ENCODE peak calls at places on chromosomes 3 and 15, in four cellular contexts. D is transverse colon, P is right atrium auricular region, T is neural crest cell. H is an unnamed sample.

GRCh38 chr15:68558318-68559305 is 20.2 kb upstream of the CORO2B start:
- DNase-seq in P (no peak), D (peak), T (no peak), H (no peak)

GRCh38 chr3:100297784-100298183 is 36.8 kb upstream of the NIT2 start:
- DNase-seq in D (no peak), T (no peak), P (no peak), H (peak)

GRCh38 chr3:73552700-73553099 is 72.0 kb downstream of the PDZRN3 start:
- DNase-seq in T (no peak), D (no peak), P (no peak), H (no peak)

GRCh38 chr15:33034588-33034987 is 159.9 kb downstream of the FMN1 start:
- DNase-seq in D (peak), T (no peak), P (no peak), H (no peak)

GRCh38 chr15:43104426-43104825 is 1.4 kb downstream of the UBR1 start:
- DNase-seq in P (no peak), T (no peak), D (no peak), H (peak)

GRCh38 chr3:53194218-53195065 is 33.4 kb downstream of the PRKCD start:
- DNase-seq in D (no peak), P (no peak), T (no peak), H (peak)

GRCh38 chr3:12287727-12288465 is 974 bp upstream of the PPARG start:
- DNase-seq in T (peak), D (peak), P (no peak), H (peak)

GRCh38 chr15:64191971-64192830 is 29.4 kb upstream of the PPIB start:
- DNase-seq in T (no peak), D (no peak), P (no peak), H (no peak)

GRCh38 chr3:129025691-129026435 is 24.8 kb downstream of the EFCC1 start:
- DNase-seq in P (no peak), T (no peak), D (peak), H (no peak)

GRCh38 chr3:185823280-185824044 is 1.4 kb downstream of the IGF2BP2 start:
- DNase-seq in D (peak), P (no peak), T (peak), H (peak)

GRCh38 chr15:71303977-71304376 is 188.7 kb downstream of the THSD4 start:
- DNase-seq in D (no peak), P (no peak), T (no peak), H (no peak)

GRCh38 chr15:80777137-80777536 is 2.0 kb upstream of the CEMIP start:
- DNase-seq in T (no peak), D (peak), P (peak), H (peak)

GRCh38 chr3:126259411-126260391 is 79.3 kb upstream of the ALDH1L1 start:
- DNase-seq in T (peak), D (peak), P (no peak), H (peak)

GRCh38 chr3:178370387-178370786 is 165.8 kb upstream of the KCNMB2 start:
- DNase-seq in D (no peak), T (no peak), P (no peak), H (no peak)

GRCh38 chr3:45915518-45916231 is 27.6 kb upstream of the CXCR6 start:
- DNase-seq in D (peak), T (no peak), P (no peak), H (peak)

GRCh38 chr15:39051931-39052705 is 487.5 kb upstream of the RASGRP1 start:
- DNase-seq in T (no peak), P (no peak), D (no peak), H (no peak)

GRCh38 chr3:16176391-16177030 is 2.0 kb downstream of the GALNT15 start:
- DNase-seq in T (no peak), P (no peak), D (no peak), H (no peak)

GRCh38 chr3:195441476-195441970 is 1.3 kb downstream of the ACAP2 start:
- DNase-seq in D (peak), T (no peak), P (peak), H (peak)

GRCh38 chr15:46768287-46768686 is 949.0 kb upstream of the SEMA6D start:
- DNase-seq in T (no peak), D (no peak), P (no peak), H (no peak)
- TF ChIP-seq CTCF in T (no peak), D (no peak), P (no peak), H (no peak)

DNA sequence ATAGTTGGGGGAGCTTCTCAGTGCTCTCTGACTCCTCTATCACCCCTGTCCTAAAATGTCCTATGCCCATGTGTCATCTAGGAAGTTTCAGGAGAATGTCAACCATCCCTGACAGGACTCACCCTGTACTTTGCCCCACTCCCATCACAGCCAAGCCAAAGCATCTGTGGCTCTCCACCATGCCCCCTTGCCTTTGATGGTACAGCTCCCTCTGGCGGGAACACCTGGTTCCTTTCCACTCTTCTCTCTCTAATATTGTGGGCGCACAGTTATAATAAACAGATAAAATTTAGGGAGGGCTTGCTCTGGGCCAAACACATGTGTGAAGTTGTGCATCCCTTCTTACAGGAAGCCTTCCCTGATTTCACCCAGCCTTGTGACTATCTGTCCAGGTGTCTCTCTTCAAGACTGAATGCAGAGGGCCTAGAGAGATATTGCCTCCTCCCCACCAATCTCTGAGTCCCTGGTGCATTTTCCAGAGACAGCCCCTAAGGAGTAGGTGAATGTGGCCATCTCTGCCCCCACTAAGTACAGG is 62.8 kb downstream of the ISG20 start:
- DNase-seq in D (peak), T (no peak), P (no peak), H (peak)
- TF ChIP-seq CTCF in D (no peak), T (peak), P (no peak), H (peak)

DNA sequence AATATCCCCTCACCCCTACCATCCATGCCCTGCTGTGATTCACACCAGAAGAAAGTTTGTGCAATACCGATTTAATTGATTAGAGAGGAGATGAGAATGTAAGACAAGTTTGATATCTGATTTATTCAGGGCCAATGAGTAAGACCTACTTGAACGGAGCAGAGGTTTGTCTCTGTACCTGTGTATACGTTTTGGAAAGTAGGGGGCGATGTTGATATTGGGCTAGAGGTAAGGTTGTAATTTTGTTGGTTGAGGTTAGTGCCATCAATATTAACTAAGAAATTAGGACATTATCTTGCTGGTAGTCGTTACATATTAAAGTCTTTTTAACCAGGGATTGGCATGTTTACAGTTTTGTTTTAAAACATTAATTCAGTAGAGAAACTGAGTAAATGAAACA is 20.5 kb downstream of the EAF2 start:
- DNase-seq in P (no peak), T (no peak), D (no peak), H (peak)
- TF ChIP-seq CTCF in P (no peak), T (peak), D (no peak), H (peak)

GRCh38 chr15:92667291-92667904 is 11.8 kb upstream of the FAM174B start:
- DNase-seq in P (no peak), D (no peak), T (no peak), H (peak)

GRCh38 chr15:92665100-92665555 is 9.6 kb upstream of the FAM174B start:
- DNase-seq in T (no peak), D (no peak), P (no peak), H (no peak)

GRCh38 chr15:92668620-92669019 is 13.0 kb upstream of the FAM174B start:
- DNase-seq in P (no peak), T (no peak), D (no peak), H (no peak)

GRCh38 chr15:92668086-92668485 is 12.5 kb upstream of the FAM174B start:
- DNase-seq in D (no peak), P (no peak), T (no peak), H (no peak)

DNA sequence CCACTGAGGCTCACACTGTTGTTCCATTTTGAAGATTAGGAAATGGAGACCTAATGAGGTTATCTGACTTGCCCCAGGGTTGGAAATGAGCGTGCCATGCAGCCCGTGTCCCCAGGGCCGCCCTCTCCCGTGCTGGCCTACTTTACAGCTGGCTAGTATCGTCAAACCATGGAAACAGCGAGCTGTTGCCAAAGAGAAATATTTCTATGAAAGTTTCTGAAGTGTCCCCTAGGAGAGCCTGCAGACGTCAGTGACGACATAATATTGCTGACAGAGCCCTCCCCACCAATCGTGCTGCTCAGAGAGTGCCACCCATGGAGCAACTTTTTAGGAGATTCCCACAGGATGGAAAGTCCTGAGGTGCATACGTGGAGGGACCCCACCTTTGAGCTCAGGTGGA is 11.2 kb upstream of the FAM174B start:
- DNase-seq in P (peak), T (no peak), D (peak), H (no peak)
- TF ChIP-seq CTCF in P (no peak), T (no peak), D (no peak), H (no peak)

GRCh38 chr3:196547067-196547466 is 21.3 kb downstream of the WDR53 start:
- DNase-seq in T (no peak), P (no peak), D (no peak), H (no peak)
- TF ChIP-seq CTCF in T (no peak), P (no peak), D (no peak), H (no peak)

GRCh38 chr3:38623539-38623938 is 25.9 kb downstream of the SCN5A start:
- DNase-seq in D (no peak), P (no peak), T (no peak), H (peak)
- TF ChIP-seq CTCF in D (no peak), P (no peak), T (peak), H (no peak)

GRCh38 chr15:77907824-77908751 is 169.4 kb downstream of the TBC1D2B start:
- DNase-seq in T (no peak), P (no peak), D (peak), H (peak)
- TF ChIP-seq CTCF in T (no peak), P (peak), D (peak), H (peak)

GRCh38 chr3:55434789-55435188 is 52.3 kb downstream of the WNT5A start:
- DNase-seq in T (no peak), D (peak), P (no peak), H (peak)
- TF ChIP-seq CTCF in T (peak), D (peak), P (no peak), H (peak)